ENCODE peak calls at places on chromosome 9, in seven cellular contexts. S, J, E, G, R, O and F are unnamed samples. For H3K27me3, the result is how much of the 10 kb centered on the place peaks cover.

GRCh38 chr9:33159760-33160127 is 7.4 kb downstream of the B4GALT1 start:
- DNase-seq in R (peak), S (peak), J (peak), O (no peak), G (peak), E (peak), F (no peak)

GRCh38 chr9:87678650-87679355 is 47.1 kb upstream of the CTSL start:
- DNase-seq in E (peak), G (peak), J (peak), R (no peak), O (peak), S (peak), F (peak)

GRCh38 chr9:130640681-130641080 is 23.7 kb upstream of the PRDM12 start:
- DNase-seq in O (no peak), R (no peak), S (no peak), G (no peak), J (no peak), E (no peak), F (no peak)

GRCh38 chr9:108869092-108869725 is 7.1 kb downstream of the ACTL7A start:
- DNase-seq in G (no peak), E (no peak), J (peak), S (no peak), R (no peak), O (no peak), F (peak)

GRCh38 chr9:136863623-136864273 is 2.4 kb downstream of the EDF1 start:
- DNase-seq in G (no peak), O (no peak), R (no peak), E (no peak), J (no peak), S (no peak), F (no peak)

GRCh38 chr9:85740821-85741111 is 988 bp downstream of the AGTPBP1 start:
- DNase-seq in E (no peak), S (no peak), J (no peak), G (peak), R (no peak), O (no peak), F (no peak)

GRCh38 chr9:134353539-134353938 is 27.3 kb downstream of the RXRA start:
- DNase-seq in G (no peak), E (no peak), O (no peak), R (no peak), S (no peak), J (no peak), F (no peak)

GRCh38 chr9:107243757-107244156 is 39.3 kb upstream of the RAD23B start:
- DNase-seq in S (peak), G (no peak), E (no peak), O (no peak), J (peak), R (no peak), F (peak)

GRCh38 chr9:130398487-130399240 is 46.1 kb upstream of the ASS1 start:
- DNase-seq in O (no peak), R (no peak), J (no peak), G (no peak), S (no peak), E (no peak), F (no peak)

GRCh38 chr9:106927916-106928315 is 65.0 kb downstream of the ZNF462 start:
- DNase-seq in R (no peak), G (no peak), O (no peak), E (no peak), J (no peak), S (no peak), F (no peak)

GRCh38 chr9:106019017-106019692 is 324.8 kb downstream of the TMEM38B start:
- DNase-seq in J (no peak), E (no peak), R (no peak), S (no peak), O (no peak), G (no peak), F (no peak)

GRCh38 chr9:35553670-35554543 is 51.2 kb upstream of the TESK1 start:
- DNase-seq in S (peak), O (peak), E (peak), R (no peak), J (peak), G (peak), F (no peak)

GRCh38 chr9:126893079-126893478 is 21.5 kb upstream of the RALGPS1 start:
- DNase-seq in R (no peak), G (no peak), E (no peak), O (no peak), J (no peak), S (no peak), F (no peak)

GRCh38 chr9:87337335-87338074 is 160.2 kb upstream of the DAPK1 start:
- DNase-seq in G (no peak), J (peak), O (peak), R (no peak), E (no peak), S (no peak), F (peak)

GRCh38 chr9:130241198-130241535 is 24.4 kb upstream of the HMCN2 start:
- DNase-seq in S (no peak), J (no peak), O (no peak), R (no peak), G (no peak), E (no peak), F (no peak)

GRCh38 chr9:36486454-36486932 is 86.2 kb upstream of the MELK start:
- DNase-seq in E (no peak), R (no peak), S (peak), G (peak), J (peak), O (peak), F (no peak)

GRCh38 chr9:134289241-134289875 is 36.9 kb upstream of the RXRA start:
- DNase-seq in E (no peak), R (peak), S (no peak), J (no peak), G (no peak), O (no peak), F (no peak)

DNA sequence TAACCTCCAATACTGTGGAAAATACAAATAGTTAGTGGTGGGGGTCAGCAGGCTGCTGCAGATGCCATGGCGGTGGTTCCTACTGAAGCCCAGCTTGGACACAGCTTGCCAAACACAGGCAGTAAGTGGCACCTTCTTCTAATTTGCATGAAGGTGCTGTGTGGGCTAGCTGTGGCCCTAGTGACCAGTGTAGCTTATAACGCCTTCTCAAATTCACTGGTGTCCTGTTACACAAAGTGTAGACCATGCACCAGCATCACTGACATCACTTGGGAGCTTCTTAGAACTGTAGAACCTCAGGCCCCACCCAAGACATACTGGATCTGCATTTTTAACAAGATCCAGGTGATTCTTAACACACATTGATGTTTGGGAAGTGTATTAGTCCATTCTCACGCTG is 58.8 kb upstream of the TGFBR1 start:
- DNase-seq in S (no peak), G (no peak), E (no peak), J (no peak), O (no peak), R (no peak), F (no peak)
- TF ChIP-seq CTCF in S (no peak), G (no peak), E (no peak), J (no peak), O (no peak), R (no peak), F (no peak)

DNA sequence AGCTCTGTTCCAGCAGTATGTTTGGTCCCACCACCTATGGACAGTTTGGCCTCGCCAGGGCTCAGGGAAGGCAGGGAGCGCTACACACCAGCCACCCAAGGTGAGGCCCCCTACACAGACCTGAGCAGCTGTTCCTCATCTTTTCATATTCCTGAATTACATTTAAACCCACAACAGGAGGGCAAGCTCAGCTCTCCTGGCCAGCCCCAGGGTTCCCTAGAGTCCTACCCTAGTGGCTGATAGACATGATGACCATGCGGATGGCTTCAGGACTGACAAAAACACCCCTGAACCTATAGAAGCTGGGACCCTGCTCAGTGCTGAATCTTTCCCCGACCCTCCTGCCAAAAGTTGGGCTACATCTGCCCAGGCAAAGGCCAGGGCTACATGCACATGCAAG is 6.7 kb upstream of the FOXE1 start:
- DNase-seq in E (no peak), O (no peak), R (no peak), J (no peak), G (no peak), S (no peak), F (no peak)
- H3K27me3 ChIP-seq in E (under half), O (half or more), R (half or more), J (under half), G (half or more), S (under half), F (under half)

GRCh38 chr9:127938298-127938690 is 640 bp upstream of the DPM2 start:
- DNase-seq in R (no peak), J (no peak), G (no peak), S (no peak), O (no peak), E (peak), F (no peak)
- H3K4me3 ChIP-seq in R (peak), J (no peak), G (no peak), S (no peak), O (peak), E (no peak), F (peak)

DNA sequence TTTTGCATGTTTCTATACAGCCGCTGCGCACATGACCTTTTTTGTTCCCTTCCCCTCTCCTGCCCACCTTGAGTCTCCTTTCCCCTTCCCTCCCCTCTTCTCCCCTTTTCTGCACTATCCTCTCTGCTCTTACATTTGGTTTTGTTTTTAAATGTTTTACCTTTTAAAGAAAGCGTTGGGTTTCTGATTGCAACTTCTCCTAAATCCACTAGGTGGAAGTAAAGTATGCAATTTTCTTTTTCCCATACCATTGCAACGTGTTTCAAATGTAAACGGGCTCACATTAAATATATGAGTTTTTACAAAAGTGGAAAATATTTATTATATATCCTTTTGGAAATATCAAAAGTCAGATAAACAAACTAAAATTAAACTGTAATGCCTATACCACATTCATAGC is 500.9 kb downstream of the DIRAS2 start:
- DNase-seq in S (no peak), G (no peak), J (peak), O (peak), R (no peak), E (no peak), F (no peak)
- TF ChIP-seq CTCF in S (no peak), G (peak), J (peak), O (peak), R (peak), E (peak), F (peak)

GRCh38 chr9:2338770-2339169 is 282.8 kb upstream of the VLDLR start:
- DNase-seq in R (no peak), E (no peak), G (no peak), S (no peak), J (peak), O (no peak), F (peak)
- H3K27me3 ChIP-seq in R (under half), E (under half), G (under half), S (under half), J (under half), O (under half), F (under half)

GRCh38 chr9:4801156-4801555 is 8.4 kb downstream of the RCL1 start:
- DNase-seq in J (no peak), O (no peak), S (no peak), G (no peak), E (no peak), R (no peak), F (no peak)

GRCh38 chr9:4798281-4798680 is 5.5 kb downstream of the RCL1 start:
- DNase-seq in O (no peak), R (no peak), J (no peak), E (no peak), G (no peak), S (no peak), F (no peak)

GRCh38 chr9:4796530-4796929 is 3.8 kb downstream of the RCL1 start:
- DNase-seq in S (no peak), R (no peak), G (no peak), O (no peak), J (no peak), E (no peak), F (no peak)

GRCh38 chr9:4796988-4797956 is 4.5 kb downstream of the RCL1 start:
- DNase-seq in G (peak), S (no peak), E (no peak), J (no peak), R (no peak), O (peak), F (no peak)

DNA sequence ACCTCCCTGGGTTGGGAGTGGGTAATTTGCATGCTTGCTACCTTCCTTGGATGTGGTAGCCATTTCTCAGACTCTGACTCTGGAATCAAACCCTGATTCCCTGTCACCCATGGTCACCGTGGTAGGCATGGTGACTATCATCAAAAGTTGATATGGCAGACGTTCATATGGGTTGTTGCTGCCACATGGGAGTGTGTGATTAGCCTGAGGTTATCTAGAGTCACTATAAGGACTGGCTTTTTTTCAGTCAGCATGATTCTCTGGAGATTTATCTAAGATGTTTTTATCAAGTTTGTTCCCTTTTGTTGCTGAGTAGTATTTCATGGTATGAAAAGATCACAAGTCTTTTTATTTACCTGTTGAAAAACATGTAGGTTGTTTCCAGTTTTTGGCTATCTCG is 7.0 kb downstream of the RCL1 start:
- DNase-seq in G (no peak), S (no peak), O (no peak), J (no peak), E (no peak), R (no peak), F (no peak)
- H3K4me3 ChIP-seq in G (no peak), S (no peak), O (no peak), J (no peak), E (no peak), R (no peak), F (no peak)

DNA sequence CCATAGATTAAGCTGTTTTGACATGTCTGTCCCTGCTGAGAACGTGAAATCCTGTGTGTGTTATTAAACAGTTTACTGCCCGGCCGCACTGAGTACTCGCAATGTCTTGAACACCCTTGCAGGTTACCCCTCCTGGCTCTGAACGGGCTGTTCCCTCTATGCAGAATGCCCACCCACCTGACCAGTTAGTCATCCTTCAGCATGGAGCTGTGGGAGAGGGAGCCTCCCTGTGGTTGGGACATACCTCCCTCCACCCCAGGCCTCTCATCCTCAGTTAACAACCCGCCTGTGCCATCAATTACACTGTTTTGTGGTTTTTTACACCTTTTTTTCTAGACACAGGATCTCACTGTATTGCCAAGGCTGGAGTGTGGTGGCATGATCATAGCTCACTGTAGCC is 26.0 kb downstream of the TJP2 start:
- DNase-seq in O (no peak), R (no peak), S (no peak), G (no peak), J (peak), E (no peak), F (peak)
- TF ChIP-seq CTCF in O (no peak), R (no peak), S (no peak), G (no peak), J (peak), E (no peak), F (peak)

GRCh38 chr9:89177021-89177400 is 1.6 kb downstream of the SHC3 start:
- DNase-seq in E (no peak), G (no peak), S (no peak), R (no peak), J (no peak), O (peak), F (no peak)
- H3K27me3 ChIP-seq in E (under half), G (under half), S (under half), R (under half), J (under half), O (half or more), F (under half)

DNA sequence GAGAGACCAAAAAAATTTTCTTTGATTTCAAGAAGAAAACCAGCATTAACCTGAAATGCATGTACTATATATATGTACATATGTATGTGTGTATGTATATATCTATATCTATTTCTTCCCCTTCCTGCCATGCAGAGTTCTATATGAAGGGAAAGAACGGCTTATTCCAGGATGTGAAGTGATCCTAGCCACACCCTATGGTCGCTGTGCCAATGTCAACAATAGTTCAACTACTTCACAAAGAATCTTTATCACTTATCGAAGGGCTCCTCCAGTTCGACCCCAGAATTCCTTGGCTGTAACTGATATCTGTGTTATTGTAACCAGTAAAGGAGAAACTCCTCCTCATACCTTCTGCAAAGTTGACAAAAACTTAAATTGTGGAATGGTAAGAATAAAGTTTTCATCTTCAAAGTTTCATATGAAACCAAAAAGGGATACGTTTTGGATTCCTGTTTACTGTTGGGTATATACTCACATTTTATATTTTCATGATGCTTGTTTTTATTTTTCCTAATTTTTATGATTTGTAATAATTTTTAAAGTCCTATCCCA is 56.2 kb downstream of the DENND4C start:
- DNase-seq in J (peak), S (no peak), G (no peak), E (no peak), O (no peak), R (no peak), F (no peak)
- H3K4me3 ChIP-seq in J (no peak), S (no peak), G (no peak), E (no peak), O (no peak), R (no peak), F (no peak)